ENCODE peak calls at places on chromosomes 4 and X, in nine cellular contexts. H, V, J, D, F, W, G, A and P are unnamed samples.

GRCh38 chr4:183337349-183337748 is 15.1 kb upstream of the CLDN24 start:
- DNase-seq in H (no peak), V (no peak), J (no peak), D (no peak), F (no peak), W (no peak), G (no peak), A (no peak), P (no peak)

GRCh38 chr4:120266602-120267001 is 200.0 kb upstream of the MAD2L1 start:
- DNase-seq in H (no peak), V (no peak), J (peak; percentile 13), D (no peak), F (no peak), W (no peak), G (no peak), A (no peak), P (no peak)

GRCh38 chr4:159296061-159296460 is 193.2 kb downstream of the RAPGEF2 start:
- DNase-seq in H (no peak), V (peak; percentile 79), J (peak; percentile 51), D (no peak), F (no peak), W (no peak), G (no peak), A (peak; percentile 85), P (no peak)

GRCh38 chr4:142380052-142380598 is 466.0 kb downstream of the INPP4B start:
- DNase-seq in H (no peak), V (no peak), J (no peak), D (no peak), F (no peak), W (no peak), G (no peak), A (no peak), P (no peak)

GRCh38 chr4:164307262-164307661 is 446.7 kb upstream of the SMIM31 start:
- DNase-seq in H (no peak), V (no peak), J (no peak), D (no peak), F (no peak), W (no peak), G (no peak), A (no peak), P (no peak)

GRCh38 chr4:144954224-144954623 is 143.8 kb downstream of the ANAPC10 start:
- DNase-seq in H (no peak), V (no peak), J (no peak), D (no peak), F (no peak), W (no peak), G (no peak), A (no peak), P (no peak)

GRCh38 chrX:63664083-63664482 is 120.9 kb downstream of the ARHGEF9 start:
- DNase-seq in H (no peak), V (no peak), J (no peak), D (no peak), F (no peak), W (no peak), G (no peak), A (peak; percentile 33), P (no peak)

GRCh38 chrX:123962006-123962485 is 540 bp downstream of the STAG2 start:
- DNase-seq in H (no peak), V (no peak), J (no peak), D (no peak), F (no peak), W (no peak), G (no peak), A (no peak), P (no peak)

GRCh38 chr4:114399085-114399484 is 199.5 kb upstream of the UGT8 start:
- DNase-seq in H (no peak), V (no peak), J (no peak), D (no peak), F (peak; percentile 25), W (no peak), G (no peak), A (no peak), P (no peak)

GRCh38 chrX:148500428-148501120 is at the start of gene AFF2:
- DNase-seq in H (peak; percentile 19), V (no peak), J (no peak), D (peak; percentile 4), F (peak; percentile 62), W (peak; percentile 84), G (peak; percentile 38), A (no peak), P (no peak)

GRCh38 chr4:23015821-23016220 is 323.1 kb downstream of the GBA3 start:
- DNase-seq in H (no peak), V (no peak), J (no peak), D (no peak), F (no peak), W (no peak), G (no peak), A (no peak), P (no peak)

GRCh38 chr4:148962539-148963290 is 520.5 kb upstream of the NR3C2 start:
- DNase-seq in H (no peak), V (peak; percentile 73), J (peak; percentile 4), D (peak; percentile 13), F (no peak), W (no peak), G (no peak), A (peak; percentile 73), P (no peak)

GRCh38 chr4:139961344-139961948 is 192.5 kb downstream of the MAML3 start:
- DNase-seq in H (no peak), V (no peak), J (no peak), D (no peak), F (no peak), W (no peak), G (no peak), A (no peak), P (no peak)

GRCh38 chr4:86894465-86894864 is 2.2 kb upstream of the C4orf36 start:
- DNase-seq in H (no peak), V (peak; percentile 72), J (no peak), D (peak; percentile 9), F (no peak), W (no peak), G (no peak), A (peak; percentile 39), P (no peak)

GRCh38 chr4:83219344-83219990 is 65.1 kb downstream of the COQ2 start:
- DNase-seq in H (no peak), V (no peak), J (peak; percentile 39), D (no peak), F (no peak), W (no peak), G (no peak), A (no peak), P (no peak)

GRCh38 chrX:109830157-109830703 is 97.2 kb upstream of the ACSL4 start:
- DNase-seq in H (no peak), V (no peak), J (no peak), D (no peak), F (no peak), W (no peak), G (no peak), A (no peak), P (no peak)

GRCh38 chr4:10020871-10021676 is at the start of gene SLC2A9:
- DNase-seq in H (no peak), V (no peak), J (peak; percentile 52), D (no peak), F (no peak), W (no peak), G (no peak), A (no peak), P (peak; percentile 49)

GRCh38 chr4:154435895-154436294 is 55.7 kb downstream of the DCHS2 start:
- DNase-seq in H (no peak), V (no peak), J (no peak), D (no peak), F (no peak), W (no peak), G (no peak), A (no peak), P (no peak)

GRCh38 chr4:17758459-17758858 is 23.0 kb downstream of the FAM184B start:
- DNase-seq in H (no peak), V (no peak), J (no peak), D (no peak), F (peak; percentile 13), W (no peak), G (no peak), A (no peak), P (no peak)

GRCh38 chrX:44884944-44885343 is 12.0 kb downstream of the KDM6A start:
- DNase-seq in H (no peak), V (no peak), J (no peak), D (no peak), F (no peak), W (no peak), G (no peak), A (no peak), P (no peak)

GRCh38 chr4:2436301-2436700 is 17.5 kb downstream of the CFAP99 start:
- DNase-seq in H (no peak), V (no peak), J (no peak), D (no peak), F (no peak), W (peak; percentile 25), G (no peak), A (no peak), P (no peak)
- TF ChIP-seq CTCF in H (peak; percentile 27), V (peak; percentile 24), J (no peak), D (peak; percentile 60), F (no peak), W (no peak), G (no peak), A (no peak), P (no peak)

DNA sequence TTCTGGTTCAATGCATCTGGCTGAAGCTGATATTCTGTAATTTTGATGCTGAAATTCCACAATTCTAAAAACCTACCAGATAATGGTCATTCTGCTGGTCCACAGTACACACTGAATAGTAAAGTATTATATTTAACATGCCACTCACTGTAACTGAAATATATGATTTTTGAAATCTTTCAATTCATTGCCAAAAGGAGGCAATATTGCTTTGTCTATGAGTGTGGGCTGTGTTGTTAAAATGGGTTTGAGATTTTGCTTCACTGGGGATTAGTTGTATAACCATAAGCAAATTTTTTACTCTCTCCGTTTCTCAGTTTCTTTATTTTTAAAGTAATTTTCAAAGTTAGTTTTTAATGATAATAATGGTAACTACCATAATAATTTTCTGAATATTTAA is 1404.1 kb upstream of the IGFBP7 start:
- DNase-seq in H (no peak), V (peak; percentile 43), J (no peak), D (no peak), F (no peak), W (no peak), G (no peak), A (no peak), P (no peak)
- TF ChIP-seq CTCF in H (no peak), V (peak; percentile 43), J (no peak), D (no peak), F (no peak), W (no peak), G (no peak), A (peak; percentile 18), P (no peak)

DNA sequence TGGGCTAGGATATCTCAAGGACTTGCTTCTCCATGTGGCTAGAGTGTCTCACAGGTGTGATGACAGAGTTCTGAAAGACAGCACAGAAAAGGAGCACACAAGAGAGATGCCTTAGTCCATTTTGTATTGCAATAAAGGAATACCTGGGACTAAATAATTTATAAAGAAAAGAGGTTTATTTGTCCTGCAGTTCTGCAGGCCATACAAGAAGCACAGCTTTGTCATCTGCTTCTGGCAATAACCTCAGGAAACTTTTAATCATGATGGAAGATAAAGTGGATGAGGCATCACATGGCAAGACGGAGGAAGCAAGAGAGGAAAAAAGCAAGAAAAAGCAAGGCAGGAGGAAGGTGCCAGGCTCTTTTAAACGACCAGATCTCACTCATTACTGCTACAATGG is 126.9 kb downstream of the ADAMTS3 start:
- DNase-seq in H (no peak), V (no peak), J (no peak), D (no peak), F (no peak), W (no peak), G (no peak), A (no peak), P (no peak)
- TF ChIP-seq CTCF in H (no peak), V (no peak), J (no peak), D (no peak), F (no peak), W (no peak), G (no peak), A (no peak), P (no peak)

GRCh38 chr4:134072137-134072536 is 129.5 kb downstream of the PABPC4L start:
- DNase-seq in H (no peak), V (peak; percentile 9), J (no peak), D (no peak), F (no peak), W (no peak), G (no peak), A (no peak), P (no peak)
- TF ChIP-seq CTCF in H (no peak), V (no peak), J (no peak), D (no peak), F (no peak), W (no peak), G (no peak), A (no peak), P (no peak)